ENCODE peak calls at places on chromosome 10, in nine cellular contexts. K is myocyte; F is B cell; V is neural progenitor cell; L is cardiac septum; C is stimulated activated CD4-positive, alpha-beta T cell treated with anti-CD3 and anti-CD28 coated beads, Interleukin-15, amount 100 ng/mL, for 48 hours; I is GM12878; Z is NCI-H1694 treated with DMSO at 0.1 percent for 48 hours; R is anterior cingulate cortex. U is an unnamed sample.

GRCh38 chr10:43395571-43396060 is 13.4 kb downstream of the HNRNPF start:
- DNase-seq in L (peak), K (no peak), C (no peak), R (no peak), F (peak), Z (no peak), I (no peak), V (no peak), U (no peak)

GRCh38 chr10:119191881-119192280 is 13.3 kb upstream of the PRDX3 start:
- DNase-seq in Z (no peak), F (no peak), I (no peak), K (no peak), V (no peak), R (no peak), C (no peak), L (no peak), U (no peak)

GRCh38 chr10:22308390-22308789 is 7.8 kb upstream of the COMMD3 start:
- DNase-seq in R (no peak), C (no peak), L (no peak), V (no peak), I (peak), Z (no peak), F (no peak), K (no peak), U (no peak)

GRCh38 chr10:77756319-77757232 is 119.0 kb upstream of the KCNMA1 start:
- DNase-seq in V (peak), L (no peak), I (no peak), Z (peak), F (no peak), K (peak), R (peak), C (no peak), U (peak)

GRCh38 chr10:101695404-101695732 is 398 bp upstream of the FBXW4 start:
- DNase-seq in F (no peak), I (no peak), R (no peak), C (no peak), Z (no peak), V (no peak), K (no peak), L (no peak), U (no peak)

GRCh38 chr10:88117227-88117626 is 253.8 kb downstream of the PTEN start:
- DNase-seq in R (no peak), C (peak), Z (no peak), L (no peak), F (no peak), K (no peak), I (no peak), V (no peak), U (no peak)

GRCh38 chr10:28181478-28182096 is 121.3 kb downstream of the MPP7 start:
- DNase-seq in V (no peak), R (no peak), F (no peak), K (peak), C (no peak), I (no peak), L (no peak), Z (no peak), U (no peak)

GRCh38 chr10:78977761-78978305 is 90.9 kb upstream of the ZMIZ1 start:
- DNase-seq in L (no peak), V (no peak), I (no peak), R (no peak), F (no peak), K (peak), C (no peak), Z (no peak), U (no peak)

GRCh38 chr10:81600185-81600584 is 274.8 kb upstream of the NRG3 start:
- DNase-seq in K (peak), V (no peak), Z (no peak), L (no peak), F (no peak), C (no peak), R (no peak), I (no peak), U (no peak)

GRCh38 chr10:26446258-26446657 is 8.1 kb downstream of the APBB1IP start:
- DNase-seq in K (no peak), C (no peak), F (no peak), V (no peak), L (no peak), I (no peak), Z (no peak), R (no peak), U (no peak)

GRCh38 chr10:31059323-31059722 is 27.7 kb upstream of the ZNF438 start:
- DNase-seq in C (no peak), I (no peak), L (no peak), F (no peak), Z (no peak), R (no peak), V (no peak), K (no peak), U (no peak)

GRCh38 chr10:110812583-110812982 is 59.1 kb upstream of the PDCD4 start:
- DNase-seq in C (no peak), V (no peak), R (no peak), F (no peak), I (no peak), Z (no peak), L (no peak), K (no peak), U (no peak)